ENCODE peak calls at places on chromosomes 13 and 19, in eight cellular contexts. One of them, this sample, is unnamed.

GRCh38 chr13:107466326-107466725 is 749.0 kb downstream of the LIG4 start:
- DNase-seq in cerebellar cortex: no peak
- DNase-seq in stimulated activated CD4-positive, alpha-beta T cell treated with anti-CD3 and anti-CD28 coated beads, Interleukin-4, amount 100 ng/mL, for 1 hour: no peak
- DNase-seq in head of caudate nucleus: no peak
- DNase-seq in NCI-H1092: no peak
- DNase-seq in H4: peak; percentile 13
- DNase-seq in NCI-H2081: no peak
- DNase-seq in tibial nerve: no peak
- DNase-seq in this sample: no peak

GRCh38 chr19:14112809-14113385 is 4.7 kb downstream of the PRKACA start:
- DNase-seq in cerebellar cortex: no peak
- DNase-seq in stimulated activated CD4-positive, alpha-beta T cell treated with anti-CD3 and anti-CD28 coated beads, Interleukin-4, amount 100 ng/mL, for 1 hour: no peak
- DNase-seq in head of caudate nucleus: no peak
- DNase-seq in NCI-H1092: no peak
- DNase-seq in H4: no peak
- DNase-seq in NCI-H2081: no peak
- DNase-seq in tibial nerve: peak; percentile 38
- DNase-seq in this sample: no peak

GRCh38 chr19:18894254-18895037 is 1.5 kb downstream of the CERS1 start:
- DNase-seq in cerebellar cortex: peak; percentile 48
- DNase-seq in stimulated activated CD4-positive, alpha-beta T cell treated with anti-CD3 and anti-CD28 coated beads, Interleukin-4, amount 100 ng/mL, for 1 hour: no peak
- DNase-seq in head of caudate nucleus: peak; percentile 97
- DNase-seq in NCI-H1092: peak; percentile 69
- DNase-seq in H4: no peak
- DNase-seq in NCI-H2081: peak; percentile 63
- DNase-seq in tibial nerve: no peak
- DNase-seq in this sample: no peak

GRCh38 chr13:76882431-76882830 is 3.8 kb downstream of the KCTD12 start:
- DNase-seq in cerebellar cortex: peak; percentile 79
- DNase-seq in stimulated activated CD4-positive, alpha-beta T cell treated with anti-CD3 and anti-CD28 coated beads, Interleukin-4, amount 100 ng/mL, for 1 hour: no peak
- DNase-seq in head of caudate nucleus: no peak
- DNase-seq in NCI-H1092: no peak
- DNase-seq in H4: no peak
- DNase-seq in NCI-H2081: no peak
- DNase-seq in tibial nerve: no peak
- DNase-seq in this sample: no peak

GRCh38 chr19:46975918-46976782 is 43.5 kb upstream of the NPAS1 start:
- DNase-seq in cerebellar cortex: peak; percentile 92
- DNase-seq in stimulated activated CD4-positive, alpha-beta T cell treated with anti-CD3 and anti-CD28 coated beads, Interleukin-4, amount 100 ng/mL, for 1 hour: no peak
- DNase-seq in head of caudate nucleus: peak; percentile 72
- DNase-seq in NCI-H1092: no peak
- DNase-seq in H4: peak; percentile 98
- DNase-seq in NCI-H2081: peak; percentile 69
- DNase-seq in tibial nerve: peak; percentile 90
- DNase-seq in this sample: no peak

GRCh38 chr19:18961767-18962423 is 20.9 kb upstream of the HOMER3 start:
- DNase-seq in cerebellar cortex: no peak
- DNase-seq in stimulated activated CD4-positive, alpha-beta T cell treated with anti-CD3 and anti-CD28 coated beads, Interleukin-4, amount 100 ng/mL, for 1 hour: peak; percentile 14
- DNase-seq in head of caudate nucleus: no peak
- DNase-seq in NCI-H1092: no peak
- DNase-seq in H4: no peak
- DNase-seq in NCI-H2081: no peak
- DNase-seq in tibial nerve: no peak
- DNase-seq in this sample: no peak

GRCh38 chr13:49026851-49027250 is 51.1 kb downstream of the FNDC3A start:
- DNase-seq in cerebellar cortex: no peak
- DNase-seq in stimulated activated CD4-positive, alpha-beta T cell treated with anti-CD3 and anti-CD28 coated beads, Interleukin-4, amount 100 ng/mL, for 1 hour: no peak
- DNase-seq in head of caudate nucleus: no peak
- DNase-seq in NCI-H1092: no peak
- DNase-seq in H4: no peak
- DNase-seq in NCI-H2081: no peak
- DNase-seq in tibial nerve: no peak
- DNase-seq in this sample: no peak

GRCh38 chr13:37701972-37702371 is 103.4 kb upstream of the POSTN start:
- DNase-seq in cerebellar cortex: no peak
- DNase-seq in stimulated activated CD4-positive, alpha-beta T cell treated with anti-CD3 and anti-CD28 coated beads, Interleukin-4, amount 100 ng/mL, for 1 hour: no peak
- DNase-seq in head of caudate nucleus: no peak
- DNase-seq in NCI-H1092: no peak
- DNase-seq in H4: peak; percentile 51
- DNase-seq in NCI-H2081: no peak
- DNase-seq in tibial nerve: no peak
- DNase-seq in this sample: no peak

GRCh38 chr13:77143325-77143907 is 116.5 kb upstream of the FBXL3 start:
- DNase-seq in cerebellar cortex: no peak
- DNase-seq in stimulated activated CD4-positive, alpha-beta T cell treated with anti-CD3 and anti-CD28 coated beads, Interleukin-4, amount 100 ng/mL, for 1 hour: no peak
- DNase-seq in head of caudate nucleus: no peak
- DNase-seq in NCI-H1092: no peak
- DNase-seq in H4: no peak
- DNase-seq in NCI-H2081: no peak
- DNase-seq in tibial nerve: no peak
- DNase-seq in this sample: no peak

GRCh38 chr13:46010148-46010547 is 42.4 kb downstream of the ZC3H13 start:
- DNase-seq in cerebellar cortex: peak; percentile 11
- DNase-seq in stimulated activated CD4-positive, alpha-beta T cell treated with anti-CD3 and anti-CD28 coated beads, Interleukin-4, amount 100 ng/mL, for 1 hour: no peak
- DNase-seq in head of caudate nucleus: no peak
- DNase-seq in NCI-H1092: no peak
- DNase-seq in H4: peak; percentile 2
- DNase-seq in NCI-H2081: no peak
- DNase-seq in tibial nerve: no peak
- DNase-seq in this sample: no peak

GRCh38 chr19:47377208-47377701 is 28.1 kb downstream of the DHX34 start:
- DNase-seq in cerebellar cortex: peak; percentile 81
- DNase-seq in stimulated activated CD4-positive, alpha-beta T cell treated with anti-CD3 and anti-CD28 coated beads, Interleukin-4, amount 100 ng/mL, for 1 hour: no peak
- DNase-seq in head of caudate nucleus: no peak
- DNase-seq in NCI-H1092: peak; percentile 57
- DNase-seq in H4: no peak
- DNase-seq in NCI-H2081: peak; percentile 91
- DNase-seq in tibial nerve: no peak
- DNase-seq in this sample: no peak

GRCh38 chr13:67147257-67148218 is 82.6 kb downstream of the PCDH9 start:
- DNase-seq in cerebellar cortex: peak; percentile 34
- DNase-seq in stimulated activated CD4-positive, alpha-beta T cell treated with anti-CD3 and anti-CD28 coated beads, Interleukin-4, amount 100 ng/mL, for 1 hour: no peak
- DNase-seq in head of caudate nucleus: no peak
- DNase-seq in NCI-H1092: no peak
- DNase-seq in H4: peak; percentile 6
- DNase-seq in NCI-H2081: peak; percentile 19
- DNase-seq in tibial nerve: no peak
- DNase-seq in this sample: no peak

GRCh38 chr19:12195501-12195860 is 32.6 kb downstream of the ZNF136 start:
- DNase-seq in cerebellar cortex: peak; percentile 12
- DNase-seq in stimulated activated CD4-positive, alpha-beta T cell treated with anti-CD3 and anti-CD28 coated beads, Interleukin-4, amount 100 ng/mL, for 1 hour: no peak
- DNase-seq in head of caudate nucleus: no peak
- DNase-seq in NCI-H1092: no peak
- DNase-seq in H4: no peak
- DNase-seq in NCI-H2081: no peak
- DNase-seq in tibial nerve: no peak
- DNase-seq in this sample: no peak

GRCh38 chr13:106565127-106565775 is 2.7 kb downstream of the ARGLU1 start:
- DNase-seq in cerebellar cortex: no peak
- DNase-seq in stimulated activated CD4-positive, alpha-beta T cell treated with anti-CD3 and anti-CD28 coated beads, Interleukin-4, amount 100 ng/mL, for 1 hour: no peak
- DNase-seq in head of caudate nucleus: no peak
- DNase-seq in NCI-H1092: no peak
- DNase-seq in H4: no peak
- DNase-seq in NCI-H2081: no peak
- DNase-seq in tibial nerve: no peak
- DNase-seq in this sample: peak; percentile 14

GRCh38 chr19:44710483-44710882 is 11.5 kb downstream of the CEACAM16 start:
- DNase-seq in cerebellar cortex: no peak
- DNase-seq in stimulated activated CD4-positive, alpha-beta T cell treated with anti-CD3 and anti-CD28 coated beads, Interleukin-4, amount 100 ng/mL, for 1 hour: no peak
- DNase-seq in head of caudate nucleus: no peak
- DNase-seq in NCI-H1092: no peak
- DNase-seq in H4: no peak
- DNase-seq in NCI-H2081: no peak
- DNase-seq in tibial nerve: no peak
- DNase-seq in this sample: no peak